ENCODE peak calls at places on chromosomes 7 and 10, in five cellular contexts. Z, R, B, H and N are unnamed samples.

GRCh38 chr10:62048919-62049636 is 147.6 kb downstream of the ARID5B start:
- DNase-seq in Z (peak), R (peak), B (peak), H (peak), N (peak)

GRCh38 chr10:6201511-6201975 is 1.2 kb upstream of the PFKFB3 start:
- DNase-seq in Z (peak), R (peak), B (peak), H (peak), N (peak)

GRCh38 chr10:98262571-98262970 is 5.4 kb downstream of the LOXL4 start:
- DNase-seq in Z (peak), R (peak), B (peak), H (peak), N (peak)

GRCh38 chr7:111329367-111330234 is 232.7 kb downstream of the IMMP2L start:
- DNase-seq in Z (no peak), R (peak), B (no peak), H (no peak), N (no peak)

GRCh38 chr7:149804106-149804505 is 30.7 kb upstream of the ZNF467 start:
- DNase-seq in Z (no peak), R (no peak), B (no peak), H (no peak), N (no peak)

GRCh38 chr7:11831727-11832495 is at the start of gene THSD7A:
- DNase-seq in Z (peak), R (peak), B (peak), H (peak), N (peak)

GRCh38 chr10:30820282-30820991 is 190.9 kb upstream of the LYZL2 start:
- DNase-seq in Z (no peak), R (no peak), B (no peak), H (peak), N (no peak)

GRCh38 chr7:3592438-3593134 is 291.5 kb downstream of the SDK1 start:
- DNase-seq in Z (no peak), R (no peak), B (no peak), H (no peak), N (no peak)

GRCh38 chr10:44804661-44805060 is 106.5 kb upstream of the TMEM72 start:
- DNase-seq in Z (no peak), R (no peak), B (no peak), H (no peak), N (no peak)

GRCh38 chr7:46626261-46627037 is 705.4 kb upstream of the IGFBP3 start:
- DNase-seq in Z (no peak), R (no peak), B (no peak), H (no peak), N (peak)

GRCh38 chr7:107396081-107396480 is 73.8 kb upstream of the GPR22 start:
- DNase-seq in Z (no peak), R (no peak), B (no peak), H (no peak), N (no peak)

GRCh38 chr10:131972474-131973071 is 9.2 kb downstream of the BNIP3 start:
- DNase-seq in Z (peak), R (no peak), B (peak), H (no peak), N (no peak)

GRCh38 chr7:95758187-95758586 is 14.2 kb upstream of the DYNC1I1 start:
- DNase-seq in Z (no peak), R (no peak), B (no peak), H (no peak), N (no peak)

GRCh38 chr7:93914581-93915066 is 6.9 kb upstream of the GNG11 start:
- DNase-seq in Z (no peak), R (no peak), B (no peak), H (peak), N (no peak)

GRCh38 chr7:16345979-16346958 is 75.1 kb downstream of the CRPPA start:
- DNase-seq in Z (no peak), R (no peak), B (no peak), H (peak), N (no peak)

GRCh38 chr7:2761801-2762497 is 73.9 kb downstream of the AMZ1 start:
- DNase-seq in Z (no peak), R (no peak), B (no peak), H (no peak), N (no peak)